ENCODE peak calls at places on chromosome 19, in six cellular contexts. Z is fibroblast of pulmonary artery, X is HS-5, J is T-helper 17 cell, P is Daoy, K is adrenal gland. I is an unnamed sample.

GRCh38 chr19:50835785-50836542 is 2.6 kb upstream of the KLK15 start:
- DNase-seq in Z (peak), P (peak), K (peak), X (no peak), J (peak), I (peak)

GRCh38 chr19:57016076-57016475 is 103.7 kb upstream of the USP29 start:
- DNase-seq in J (no peak), Z (no peak), X (no peak), P (peak), K (no peak), I (no peak)

GRCh38 chr19:3655402-3656072 is 28.9 kb upstream of the CACTIN start:
- DNase-seq in J (no peak), Z (peak), X (peak), P (peak), K (no peak), I (no peak)

GRCh38 chr19:49847731-49848696 is 2.9 kb upstream of the PTOV1 start:
- DNase-seq in Z (peak), P (peak), X (peak), J (no peak), K (no peak), I (no peak)

GRCh38 chr19:1568320-1569019 is at the start of gene MEX3D:
- DNase-seq in J (peak), X (no peak), K (peak), Z (peak), P (peak), I (peak)

GRCh38 chr19:1245884-1246816 is 2.2 kb upstream of the MIDN start:
- DNase-seq in X (no peak), K (peak), Z (no peak), J (no peak), P (no peak), I (no peak)

GRCh38 chr19:35134601-35135091 is at the start of gene LGI4:
- DNase-seq in X (no peak), P (no peak), K (no peak), Z (no peak), J (no peak), I (no peak)

GRCh38 chr19:35517342-35517741 is 3.9 kb upstream of the DMKN start:
- DNase-seq in Z (no peak), K (no peak), J (no peak), X (no peak), P (no peak), I (no peak)

GRCh38 chr19:49669511-49669910 is 3.8 kb downstream of the BCL2L12 start:
- DNase-seq in J (no peak), K (no peak), P (no peak), Z (no peak), X (no peak), I (no peak)

GRCh38 chr19:5154129-5154798 is 185.4 kb downstream of the KDM4B start:
- DNase-seq in X (no peak), P (peak), Z (peak), K (no peak), J (peak), I (no peak)

GRCh38 chr19:8421484-8422461 is 8.7 kb downstream of the MARCHF2 start:
- DNase-seq in J (no peak), P (no peak), K (no peak), Z (no peak), X (no peak), I (no peak)

GRCh38 chr19:2561895-2562294 is 86.0 kb downstream of the GADD45B start:
- DNase-seq in X (no peak), J (peak), P (no peak), Z (no peak), K (no peak), I (no peak)

GRCh38 chr19:29724102-29724641 is 9.1 kb upstream of the C19orf12 start:
- DNase-seq in Z (peak), J (no peak), P (peak), X (no peak), K (no peak), I (no peak)